ENCODE peak calls at places on chromosome 20, in ten cellular contexts. Q, L, I, A, D, M, X, G, U and R are unnamed samples. For H3K4me1, the result is how much of the 10 kb centered on the place peaks cover.

GRCh38 chr20:25865715-25866656 is 169.3 kb upstream of the ZNF337 start:
- DNase-seq in Q (peak), L (peak), I (peak), A (peak), D (peak), M (peak), X (peak), G (peak), U (peak), R (peak)

GRCh38 chr20:5539656-5540055 is 210.5 kb upstream of the SHLD1 start:
- DNase-seq in Q (no peak), L (no peak), I (no peak), A (no peak), D (no peak), M (no peak), X (no peak), G (no peak), U (no peak), R (no peak)

GRCh38 chr20:21156266-21156665 is 30.4 kb downstream of the KIZ start:
- DNase-seq in Q (peak), L (no peak), I (no peak), A (no peak), D (no peak), M (no peak), X (no peak), G (no peak), U (no peak), R (no peak)

GRCh38 chr20:6162239-6162638 is 39.4 kb upstream of the FERMT1 start:
- DNase-seq in Q (peak), L (no peak), I (no peak), A (no peak), D (no peak), M (no peak), X (no peak), G (no peak), U (peak), R (no peak)

GRCh38 chr20:5918856-5919633 is 31.3 kb downstream of the TRMT6 start:
- DNase-seq in Q (peak), L (no peak), I (no peak), A (no peak), D (no peak), M (no peak), X (peak), G (no peak), U (no peak), R (no peak)

GRCh38 chr20:20436689-20437088 is 68.8 kb downstream of the INSM1 start:
- DNase-seq in Q (no peak), L (no peak), I (no peak), A (no peak), D (no peak), M (no peak), X (no peak), G (no peak), U (no peak), R (no peak)

GRCh38 chr20:19947611-19948264 is 69.4 kb upstream of the NAA20 start:
- DNase-seq in Q (no peak), L (no peak), I (no peak), A (peak), D (no peak), M (no peak), X (no peak), G (peak), U (no peak), R (peak)

GRCh38 chr20:59835448-59836395 is 97.7 kb downstream of the SYCP2 start:
- DNase-seq in Q (peak), L (no peak), I (peak), A (no peak), D (peak), M (peak), X (no peak), G (peak), U (peak), R (no peak)

GRCh38 chr20:51569815-51570741 is 27.6 kb upstream of the NFATC2 start:
- DNase-seq in Q (peak), L (no peak), I (no peak), A (no peak), D (no peak), M (no peak), X (peak), G (no peak), U (peak), R (no peak)

GRCh38 chr20:9359561-9360308 is 154.7 kb upstream of the LAMP5 start:
- DNase-seq in Q (peak), L (no peak), I (peak), A (peak), D (peak), M (peak), X (peak), G (peak), U (no peak), R (peak)

GRCh38 chr20:57627339-57627738 is 7.1 kb upstream of the ZBP1 start:
- DNase-seq in Q (no peak), L (no peak), I (no peak), A (no peak), D (no peak), M (no peak), X (no peak), G (no peak), U (peak), R (peak)

GRCh38 chr20:25282034-25282781 is 34.3 kb downstream of the PYGB start:
- DNase-seq in Q (no peak), L (no peak), I (no peak), A (peak), D (no peak), M (no peak), X (no peak), G (no peak), U (peak), R (peak)

GRCh38 chr20:53077373-53078205 is 105.4 kb downstream of the TSHZ2 start:
- DNase-seq in Q (no peak), L (no peak), I (no peak), A (peak), D (no peak), M (no peak), X (no peak), G (peak), U (peak), R (peak)

GRCh38 chr20:51955756-51956155 is 153.4 kb upstream of the SALL4 start:
- DNase-seq in Q (peak), L (no peak), I (no peak), A (no peak), D (no peak), M (no peak), X (no peak), G (no peak), U (no peak), R (no peak)

GRCh38 chr20:56506103-56506502 is 18.4 kb upstream of the FAM209A start:
- DNase-seq in Q (no peak), L (no peak), I (no peak), A (no peak), D (no peak), M (no peak), X (no peak), G (no peak), U (no peak), R (no peak)

GRCh38 chr20:46023999-46024398 is 5.0 kb upstream of the SLC12A5 start:
- DNase-seq in Q (no peak), L (no peak), I (no peak), A (no peak), D (no peak), M (no peak), X (no peak), G (no peak), U (no peak), R (no peak)

GRCh38 chr20:39632176-39632575 is 670.0 kb downstream of the DHX35 start:
- DNase-seq in Q (no peak), L (no peak), I (no peak), A (no peak), D (no peak), M (no peak), X (no peak), G (no peak), U (no peak), R (no peak)

GRCh38 chr20:46558511-46558959 is 8.1 kb upstream of the OCSTAMP start:
- DNase-seq in Q (peak), L (no peak), I (no peak), A (peak), D (peak), M (no peak), X (peak), G (peak), U (peak), R (no peak)

GRCh38 chr20:47456952-47457724 is 44.5 kb upstream of the NCOA3 start:
- DNase-seq in Q (peak), L (no peak), I (no peak), A (no peak), D (no peak), M (no peak), X (peak), G (no peak), U (no peak), R (no peak)

GRCh38 chr20:47358672-47359532 is 2.4 kb upstream of the ZMYND8 start:
- DNase-seq in Q (peak), L (no peak), I (peak), A (peak), D (peak), M (no peak), X (peak), G (peak), U (peak), R (peak)

GRCh38 chr20:14523090-14523489 is 185.7 kb upstream of the FLRT3 start:
- DNase-seq in Q (no peak), L (no peak), I (no peak), A (no peak), D (no peak), M (no peak), X (no peak), G (no peak), U (no peak), R (no peak)

GRCh38 chr20:24045621-24046020 is 57.0 kb upstream of the GGTLC1 start:
- DNase-seq in Q (no peak), L (no peak), I (no peak), A (no peak), D (no peak), M (no peak), X (no peak), G (no peak), U (no peak), R (no peak)

GRCh38 chr20:25000268-25000801 is 7.8 kb upstream of the APMAP start:
- DNase-seq in Q (peak), L (no peak), I (peak), A (peak), D (no peak), M (no peak), X (peak), G (peak), U (peak), R (peak)

GRCh38 chr20:36465109-36466080 is 75.9 kb upstream of the MYL9 start:
- DNase-seq in Q (peak), L (peak), I (peak), A (peak), D (peak), M (no peak), X (peak), G (peak), U (peak), R (no peak)

GRCh38 chr20:46512943-46513844 is at the start of gene ZNF334:
- DNase-seq in Q (peak), L (no peak), I (peak), A (peak), D (peak), M (peak), X (no peak), G (peak), U (peak), R (peak)

GRCh38 chr20:22509090-22509938 is 75.1 kb downstream of the FOXA2 start:
- DNase-seq in Q (no peak), L (no peak), I (no peak), A (no peak), D (no peak), M (no peak), X (no peak), G (no peak), U (no peak), R (no peak)

GRCh38 chr20:8854566-8854965 is 214.3 kb upstream of the PLCB4 start:
- DNase-seq in Q (no peak), L (no peak), I (no peak), A (no peak), D (peak), M (no peak), X (no peak), G (no peak), U (peak), R (no peak)

GRCh38 chr20:24118781-24119175 is 130.2 kb upstream of the GGTLC1 start:
- DNase-seq in Q (peak), L (no peak), I (no peak), A (no peak), D (no peak), M (no peak), X (peak), G (no peak), U (no peak), R (no peak)

GRCh38 chr20:53495357-53495756 is 98.3 kb downstream of the ZNF217 start:
- DNase-seq in Q (no peak), L (no peak), I (no peak), A (no peak), D (no peak), M (no peak), X (no peak), G (peak), U (no peak), R (no peak)

GRCh38 chr20:43843096-43843964 is 71.3 kb upstream of the TOX2 start:
- DNase-seq in Q (peak), L (no peak), I (no peak), A (no peak), D (no peak), M (no peak), X (peak), G (no peak), U (no peak), R (no peak)

GRCh38 chr20:45470262-45470931 is 844 bp downstream of the WFDC2 start:
- DNase-seq in Q (peak), L (no peak), I (peak), A (peak), D (peak), M (peak), X (no peak), G (peak), U (peak), R (peak)

GRCh38 chr20:51758978-51759544 is 9.1 kb downstream of the ATP9A start:
- DNase-seq in Q (no peak), L (no peak), I (no peak), A (no peak), D (no peak), M (no peak), X (no peak), G (no peak), U (peak), R (no peak)

DNA sequence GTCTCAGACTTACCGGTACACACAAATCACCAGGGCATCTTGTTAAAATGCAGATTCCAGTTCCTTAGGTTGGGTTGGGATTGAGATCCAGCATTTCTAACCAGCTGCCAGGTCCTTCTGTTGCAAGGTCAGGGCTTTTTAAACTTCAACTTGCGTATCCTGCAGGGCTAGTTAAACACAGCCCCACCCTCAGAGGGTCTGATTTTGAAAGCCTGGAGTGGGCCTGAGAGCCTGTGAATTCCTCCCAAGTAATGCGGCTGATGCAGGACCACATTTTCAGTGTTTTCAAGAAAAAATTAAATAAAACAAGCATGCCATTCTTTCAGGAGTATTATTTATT is 65.3 kb downstream of the MKKS start:
- DNase-seq in Q (no peak), L (no peak), I (no peak), A (no peak), D (no peak), M (no peak), X (peak), G (no peak), U (no peak), R (no peak)
- H3K4me1 ChIP-seq in Q (under half), L (under half), I (under half), A (under half), D (under half), M (under half), X (half or more), G (under half), U (under half), R (under half)

GRCh38 chr20:32580970-32581838 is 3.9 kb downstream of the NOL4L start:
- DNase-seq in Q (no peak), L (no peak), I (no peak), A (no peak), D (peak), M (no peak), X (no peak), G (peak), U (no peak), R (no peak)

GRCh38 chr20:32581839-32582658 is 3.1 kb downstream of the NOL4L start:
- DNase-seq in Q (no peak), L (no peak), I (no peak), A (no peak), D (peak), M (no peak), X (no peak), G (peak), U (no peak), R (no peak)

GRCh38 chr20:32578840-32579239 is 6.3 kb downstream of the NOL4L start:
- DNase-seq in Q (no peak), L (no peak), I (no peak), A (no peak), D (no peak), M (no peak), X (no peak), G (no peak), U (no peak), R (no peak)

GRCh38 chr20:32580608-32580969 is 4.5 kb downstream of the NOL4L start:
- DNase-seq in Q (no peak), L (no peak), I (no peak), A (no peak), D (no peak), M (no peak), X (no peak), G (no peak), U (no peak), R (no peak)

GRCh38 chr20:32580194-32580593 is 4.9 kb downstream of the NOL4L start:
- DNase-seq in Q (no peak), L (no peak), I (no peak), A (no peak), D (no peak), M (no peak), X (no peak), G (no peak), U (no peak), R (no peak)
- H3K4me1 ChIP-seq in Q (under half), L (half or more), I (under half), A (under half), D (under half), M (under half), X (under half), G (under half), U (under half), R (under half)

GRCh38 chr20:15711177-15711576 is 862.1 kb downstream of the KIF16B start:
- DNase-seq in Q (no peak), L (no peak), I (no peak), A (no peak), D (no peak), M (no peak), X (no peak), G (no peak), U (no peak), R (no peak)
- H3K4me1 ChIP-seq in Q (under half), L (under half), I (under half), A (under half), D (under half), M (under half), X (under half), G (under half), U (under half), R (under half)

GRCh38 chr20:31543966-31544598 is 29.8 kb downstream of the HM13 start:
- DNase-seq in Q (peak), L (no peak), I (peak), A (no peak), D (no peak), M (no peak), X (peak), G (peak), U (peak), R (no peak)
- H3K4me1 ChIP-seq in Q (half or more), L (under half), I (under half), A (under half), D (under half), M (under half), X (under half), G (under half), U (under half), R (under half)

GRCh38 chr20:64006902-64007301 is 26.0 kb downstream of the PRPF6 start:
- DNase-seq in Q (no peak), L (no peak), I (no peak), A (no peak), D (no peak), M (no peak), X (no peak), G (no peak), U (no peak), R (no peak)
- H3K4me1 ChIP-seq in Q (under half), L (under half), I (under half), A (under half), D (under half), M (under half), X (under half), G (under half), U (under half), R (under half)

DNA sequence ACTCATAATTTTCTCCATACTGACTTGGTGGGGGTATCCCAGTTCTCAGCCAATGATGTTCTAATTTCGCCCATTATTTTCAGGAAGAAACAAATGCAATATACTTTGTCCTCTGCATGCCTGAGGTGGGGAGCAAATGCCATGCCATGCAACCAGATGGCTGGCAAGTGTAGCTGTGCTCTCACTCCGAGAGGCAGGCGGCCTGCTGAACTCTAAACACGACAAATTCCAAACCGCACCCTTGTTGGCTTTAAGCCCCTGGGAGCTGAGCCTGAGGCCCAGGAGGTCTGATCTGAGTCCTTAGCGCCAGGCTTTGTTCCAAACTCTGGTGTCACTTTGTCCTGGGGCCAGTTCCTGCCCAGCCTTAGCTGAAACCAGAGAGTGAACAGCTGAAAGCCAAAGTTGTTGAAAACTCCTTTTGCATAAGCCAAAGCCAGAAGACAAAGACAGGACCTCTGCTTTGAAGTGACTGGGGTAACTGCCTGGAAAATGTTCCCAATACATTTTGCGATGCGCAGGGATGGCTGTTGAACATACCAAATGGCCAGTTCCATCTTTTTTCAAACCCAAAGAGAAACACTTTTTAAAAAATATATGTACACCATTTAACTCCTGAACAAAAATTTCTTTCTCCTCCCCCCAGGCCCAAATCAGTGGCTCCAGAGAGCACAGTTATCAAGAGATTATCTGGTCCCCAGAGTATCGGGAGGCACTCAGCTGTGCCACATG is 46.2 kb downstream of the TTI1 start:
- DNase-seq in Q (peak), L (no peak), I (peak), A (peak), D (peak), M (peak), X (peak), G (peak), U (peak), R (peak)
- H3K4me1 ChIP-seq in Q (under half), L (under half), I (under half), A (under half), D (under half), M (under half), X (under half), G (half or more), U (half or more), R (under half)

DNA sequence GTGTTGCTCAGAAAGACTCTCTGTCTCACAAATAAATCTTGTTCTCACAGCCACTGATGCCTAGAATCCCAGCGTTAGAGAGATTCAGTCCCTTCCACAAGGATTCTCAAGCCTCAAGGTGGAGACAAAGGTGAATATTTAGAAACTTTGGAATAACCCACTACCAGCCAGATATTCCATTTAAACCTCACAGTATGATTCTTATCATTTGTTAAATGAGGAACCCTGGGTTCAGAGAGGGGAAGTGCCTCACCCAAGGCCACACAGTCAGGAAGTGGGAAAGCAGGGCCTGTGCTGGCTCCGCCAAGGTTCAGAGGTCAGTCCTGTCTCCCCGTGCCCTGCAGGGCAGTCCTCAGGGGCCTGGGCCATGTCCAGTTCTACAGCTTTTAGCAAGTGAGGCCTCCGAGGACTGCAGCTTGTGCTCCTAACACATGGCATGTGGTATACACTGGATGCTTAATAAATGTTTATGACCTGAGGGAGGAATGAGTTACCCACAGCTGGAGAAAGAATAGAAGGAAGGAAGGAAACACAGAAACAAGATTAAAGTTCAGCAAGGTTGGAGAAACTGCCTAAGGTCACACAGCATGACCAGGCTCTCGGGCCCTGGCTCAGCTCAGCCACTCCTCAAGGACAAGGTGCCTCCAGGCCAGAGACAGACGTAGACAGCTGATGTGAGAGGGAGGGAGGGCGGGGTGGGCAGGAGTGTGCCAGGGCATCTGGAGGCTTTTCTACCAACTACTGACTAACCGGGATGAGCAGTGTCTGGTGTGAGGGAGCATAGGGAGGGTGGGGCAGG is 3.9 kb upstream of the TGM2 start:
- DNase-seq in Q (no peak), L (no peak), I (no peak), A (peak), D (no peak), M (no peak), X (peak), G (no peak), U (peak), R (no peak)
- H3K4me1 ChIP-seq in Q (under half), L (under half), I (under half), A (under half), D (under half), M (under half), X (half or more), G (half or more), U (under half), R (under half)

GRCh38 chr20:62372042-62372993 is 5.2 kb upstream of the LAMA5 start:
- DNase-seq in Q (no peak), L (no peak), I (no peak), A (no peak), D (no peak), M (no peak), X (peak), G (no peak), U (no peak), R (no peak)
- H3K4me1 ChIP-seq in Q (half or more), L (under half), I (under half), A (half or more), D (under half), M (under half), X (half or more), G (half or more), U (under half), R (under half)